ENCODE peak calls at places on chromosome 22, in four cellular contexts. Z is kidney epithelial cell, L is fibroblast of the aortic adventitia, Y is AG09319. R is an unnamed sample.

GRCh38 chr22:32354360-32355351 is 3.0 kb upstream of the RFPL3 start:
- DNase-seq in Y (no peak), Z (no peak), L (peak; percentile 37), R (peak; percentile 41)

GRCh38 chr22:50016988-50017700 is 4.6 kb upstream of the IL17REL start:
- DNase-seq in Z (no peak), Y (no peak), L (no peak), R (peak; percentile 20)

GRCh38 chr22:29004647-29005371 is 56.8 kb downstream of the C22orf31 start:
- DNase-seq in Y (no peak), Z (no peak), L (peak; percentile 34), R (no peak)

GRCh38 chr22:29700949-29701927 is 18.6 kb upstream of the CABP7 start:
- DNase-seq in Y (no peak), Z (peak; percentile 31), L (no peak), R (peak; percentile 42)

GRCh38 chr22:33896801-33897620 is 23.3 kb downstream of the LARGE1 start:
- DNase-seq in L (peak; percentile 22), Y (no peak), Z (no peak), R (no peak)

GRCh38 chr22:39984006-39984405 is 10.7 kb upstream of the FAM83F start:
- DNase-seq in L (peak; percentile 33), Y (no peak), Z (no peak), R (peak; percentile 71)

GRCh38 chr22:37141476-37141875 is 8.2 kb downstream of the IL2RB start:
- DNase-seq in L (no peak), Z (no peak), Y (no peak), R (no peak)

GRCh38 chr22:50701428-50702154 is 29.0 kb downstream of the SHANK3 start:
- DNase-seq in Y (no peak), Z (no peak), L (no peak), R (no peak)

GRCh38 chr22:31923166-31923565 is 21.2 kb upstream of the YWHAH start:
- DNase-seq in L (peak; percentile 13), Z (no peak), Y (no peak), R (no peak)

GRCh38 chr22:48186121-48186790 is 1423.8 kb downstream of the TBC1D22A start:
- DNase-seq in Y (no peak), L (no peak), Z (no peak), R (no peak)

GRCh38 chr22:26364066-26365015 is 64.7 kb upstream of the ASPHD2 start:
- DNase-seq in L (peak; percentile 83), Z (peak; percentile 57), Y (peak; percentile 39), R (peak; percentile 85)

GRCh38 chr22:43824724-43825485 is 12.8 kb upstream of the EFCAB6 start:
- DNase-seq in L (no peak), Z (no peak), Y (no peak), R (no peak)

GRCh38 chr22:21876486-21877176 is 9.2 kb upstream of the MAPK1 start:
- DNase-seq in Z (no peak), L (peak; percentile 92), Y (peak; percentile 48), R (no peak)

DNA sequence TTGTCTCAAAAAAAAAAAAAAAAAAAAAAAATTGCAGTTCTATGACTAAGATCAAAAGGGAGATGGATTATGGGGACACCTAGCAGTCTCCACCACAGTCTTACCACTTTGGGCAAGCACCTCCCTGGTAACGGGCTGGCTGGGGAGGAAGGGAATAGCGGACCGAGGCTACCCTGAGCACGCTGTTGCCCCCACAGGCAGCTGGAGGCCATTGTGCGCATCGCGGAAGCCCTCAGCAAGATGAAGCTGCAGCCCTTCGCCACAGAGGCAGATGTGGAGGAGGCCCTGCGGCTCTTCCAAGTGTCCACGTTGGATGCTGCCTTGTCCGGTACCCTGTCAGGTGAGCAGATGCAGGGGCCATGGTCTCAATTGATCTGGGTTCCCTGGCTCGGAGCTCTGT is 21.2 kb downstream of the MCM5 start:
- DNase-seq in L (no peak), Y (no peak), Z (no peak), R (no peak)
- TF ChIP-seq CTCF in L (no peak), Y (no peak), Z (no peak), R (no peak)

DNA sequence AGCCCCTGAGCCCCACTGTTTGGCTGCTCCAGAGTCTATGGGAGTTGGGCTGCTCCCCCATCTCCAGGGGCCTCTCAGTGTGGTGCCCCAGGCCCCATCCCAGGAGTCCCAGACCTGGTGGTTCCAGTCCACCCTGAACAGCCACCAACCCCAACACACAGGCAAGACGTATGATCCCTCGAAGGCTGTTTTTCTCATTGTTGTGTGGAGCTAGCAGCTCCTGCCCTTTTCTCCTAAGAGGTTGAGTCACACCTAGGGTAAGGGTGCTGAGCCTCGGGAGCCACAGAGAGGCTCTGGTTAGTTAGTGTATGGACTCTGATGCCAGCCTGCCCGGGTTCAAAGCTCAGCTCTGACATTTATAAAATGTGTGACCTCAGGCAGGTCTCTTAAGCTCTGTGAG is 47.1 kb downstream of the FBLN1 start:
- DNase-seq in Y (no peak), Z (no peak), L (no peak), R (peak; percentile 61)
- TF ChIP-seq CTCF in Y (no peak), Z (no peak), L (no peak), R (no peak)

DNA sequence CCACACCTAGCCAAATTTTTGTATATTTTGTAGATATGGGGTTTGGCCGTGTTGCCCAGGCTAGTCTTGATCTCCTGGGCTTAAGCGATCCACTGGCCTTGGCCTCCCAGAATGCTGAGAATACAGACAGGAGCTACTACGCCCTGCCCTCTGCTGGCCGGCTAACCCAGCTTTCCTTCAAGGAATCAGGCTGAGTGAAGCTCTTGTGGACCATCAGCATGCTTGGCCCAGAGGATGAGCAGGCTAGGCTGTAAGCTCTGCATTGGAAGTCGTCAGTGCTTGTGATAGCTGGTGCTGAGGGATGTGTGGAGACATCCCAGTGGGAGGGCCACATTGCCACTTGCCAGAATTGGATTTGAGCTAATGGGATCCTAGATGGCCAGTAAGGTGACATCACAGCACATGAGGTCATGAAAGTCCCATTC is 60.6 kb downstream of the MED15 start:
- DNase-seq in L (peak; percentile 67), Y (no peak), Z (no peak), R (peak; percentile 45)
- TF ChIP-seq CTCF in L (peak; percentile 67), Y (peak; percentile 66), Z (peak; percentile 39), R (peak; percentile 27)

DNA sequence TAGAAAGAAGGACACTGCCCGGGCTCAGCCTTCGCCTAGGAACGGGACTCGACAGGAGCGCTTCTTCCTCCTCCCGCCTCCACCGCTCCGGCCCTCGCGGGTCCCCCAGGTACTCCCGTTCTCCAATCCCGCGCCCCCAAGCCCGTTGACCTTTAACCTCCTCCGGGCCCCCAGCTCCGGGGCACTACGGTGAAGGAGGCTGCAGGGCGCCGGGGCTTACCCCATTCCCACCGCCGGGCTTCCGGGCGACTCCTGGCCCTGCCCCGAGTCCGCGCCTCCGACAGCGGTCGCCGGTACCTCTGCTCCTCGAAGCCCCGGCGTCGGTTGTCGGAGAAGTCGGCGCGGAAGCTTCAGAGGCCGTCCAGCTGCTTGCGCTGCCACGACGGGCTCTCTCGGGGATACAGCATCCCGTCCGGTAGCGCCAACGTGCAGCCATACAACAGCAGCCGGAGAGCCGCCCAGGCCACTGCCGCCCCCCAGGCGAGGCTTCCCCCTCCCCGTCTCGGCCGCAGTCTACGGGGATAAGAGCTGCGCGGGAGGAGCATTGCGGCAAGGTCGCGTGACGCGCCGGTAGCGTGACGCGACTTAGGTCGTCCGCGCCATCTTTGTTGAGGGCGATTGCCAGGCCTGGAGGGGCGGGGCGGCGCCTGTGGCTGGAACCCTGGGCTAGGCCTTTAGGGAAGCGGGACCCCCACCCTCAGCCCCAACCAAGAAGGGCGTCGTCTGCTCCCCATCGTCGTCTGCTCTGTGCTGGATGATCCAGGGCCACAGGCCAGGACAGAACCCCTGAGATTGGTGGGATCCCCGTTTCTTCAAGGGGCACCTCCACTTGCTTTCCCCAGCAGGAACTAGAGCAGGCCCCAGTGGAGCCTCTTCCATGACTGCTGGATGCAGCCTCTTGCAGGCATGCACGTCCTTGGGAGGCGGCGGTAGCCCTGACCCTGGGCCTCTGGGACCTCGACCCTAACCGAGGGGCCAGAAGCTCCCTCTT is 26.3 kb downstream of the RGL4 start:
- DNase-seq in Y (peak; percentile 61), L (peak; percentile 85), Z (peak; percentile 18), R (peak; percentile 86)
- TF ChIP-seq CTCF in Y (no peak), L (no peak), Z (no peak), R (no peak)

DNA sequence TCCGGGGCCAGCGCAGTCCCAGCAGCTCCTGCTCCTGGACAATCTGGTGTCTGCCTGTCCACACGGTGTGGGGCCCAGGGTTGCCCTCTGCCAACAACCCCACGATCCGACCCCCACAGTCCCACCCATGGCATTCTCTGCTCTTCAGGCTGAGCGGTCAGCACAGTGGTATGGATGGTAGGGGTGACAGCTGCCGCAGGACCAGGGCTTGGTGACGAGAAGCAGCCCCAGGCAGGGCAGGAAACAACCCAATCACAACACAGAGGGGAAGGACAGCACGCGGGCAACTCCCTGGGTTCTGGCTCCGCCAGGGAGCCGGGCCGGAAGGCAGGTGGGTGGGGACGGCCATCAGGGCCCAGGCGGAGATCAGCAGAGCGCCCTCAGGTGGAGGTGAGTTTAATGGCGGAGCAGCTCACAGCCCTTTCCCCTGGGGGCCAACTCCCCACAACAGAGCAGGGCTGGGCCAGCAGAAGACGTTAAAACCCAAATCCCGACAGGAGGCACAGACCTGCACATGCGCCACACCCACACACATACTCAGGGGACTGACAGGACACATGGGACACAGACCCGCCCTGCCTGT is 5.3 kb upstream of the CHADL start:
- DNase-seq in Y (no peak), L (no peak), Z (no peak), R (no peak)
- TF ChIP-seq CTCF in Y (no peak), L (no peak), Z (peak; percentile 7), R (no peak)

GRCh38 chr22:30763815-30764686 is 69.4 kb downstream of the OSBP2 start:
- DNase-seq in Y (peak; percentile 55), Z (peak; percentile 69), L (peak; percentile 88), R (peak; percentile 96)
- TF ChIP-seq CTCF in Y (peak; percentile 66), Z (peak; percentile 73), L (peak; percentile 73), R (peak; percentile 82)

DNA sequence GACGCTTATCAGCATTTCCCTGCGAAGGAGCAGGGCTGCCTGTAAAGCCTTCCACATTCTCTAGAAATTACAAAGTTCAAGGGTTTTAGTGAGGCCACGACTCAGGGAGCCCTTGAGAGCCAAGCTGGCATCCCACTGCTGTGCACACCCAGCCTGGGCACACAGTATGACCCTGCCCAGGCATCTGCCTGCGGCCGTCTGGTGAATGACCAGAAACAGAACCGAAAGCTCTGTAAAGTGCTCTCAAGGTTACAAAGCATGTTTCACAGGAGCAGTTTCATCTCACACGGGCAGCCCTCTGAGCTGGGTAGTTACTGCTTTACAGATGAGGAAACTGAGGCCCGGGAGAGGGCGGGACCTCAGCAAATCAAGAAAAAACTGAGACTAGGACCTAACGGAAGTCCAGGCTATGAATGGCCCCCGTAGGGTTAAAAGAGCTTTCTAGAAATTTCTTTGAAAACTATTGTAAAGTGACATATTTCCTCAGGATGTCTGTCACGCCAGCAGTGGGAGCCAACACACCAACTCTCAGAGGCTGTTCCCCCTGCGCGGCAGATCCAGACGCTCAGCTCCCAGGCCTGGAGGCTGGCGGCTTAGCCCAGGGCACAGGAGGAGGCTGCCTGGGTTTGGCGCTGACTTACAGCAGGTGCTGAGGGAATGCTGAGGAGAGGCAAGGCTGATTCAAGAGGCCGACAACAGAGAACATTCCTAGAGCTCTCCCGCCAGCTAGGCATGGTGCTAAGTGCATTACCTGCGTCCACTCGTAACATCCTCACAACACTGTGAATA is 7.7 kb upstream of the TCF20 start:
- DNase-seq in L (no peak), Z (no peak), Y (no peak), R (peak; percentile 37)
- TF ChIP-seq CTCF in L (no peak), Z (peak; percentile 10), Y (peak; percentile 6), R (peak; percentile 47)

GRCh38 chr22:17562906-17563870 is at the start of gene SLC25A18:
- DNase-seq in Y (no peak), L (no peak), Z (no peak), R (no peak)
- TF ChIP-seq CTCF in Y (no peak), L (no peak), Z (no peak), R (no peak)